ENCODE peak calls at places on chromosomes 3 and 15, in ten cellular contexts. One of them, this sample, is unnamed.

GRCh38 chr3:60650171-60650570 is 601.1 kb downstream of the FHIT start:
- DNase-seq in GM12865: no peak
- DNase-seq in sigmoid colon: no peak
- DNase-seq in mammary epithelial cell: no peak
- DNase-seq in H9: no peak
- DNase-seq in psoas muscle: no peak
- DNase-seq in osteocyte: no peak
- DNase-seq in cardiac muscle cell: no peak
- DNase-seq in PC-9: no peak
- DNase-seq in PC-3: no peak
- DNase-seq in this sample: no peak

GRCh38 chr15:30929064-30929669 is 25.5 kb downstream of the FAN1 start:
- DNase-seq in sigmoid colon: no peak
- DNase-seq in mammary epithelial cell: no peak
- DNase-seq in PC-9: no peak
- DNase-seq in GM12865: no peak
- DNase-seq in osteocyte: no peak
- DNase-seq in psoas muscle: no peak
- DNase-seq in PC-3: no peak
- DNase-seq in H9: no peak
- DNase-seq in cardiac muscle cell: no peak
- DNase-seq in this sample: no peak

GRCh38 chr15:57647791-57648130 is 56.1 kb downstream of the MYZAP start:
- DNase-seq in GM12865: no peak
- DNase-seq in H9: no peak
- DNase-seq in sigmoid colon: no peak
- DNase-seq in PC-3: no peak
- DNase-seq in PC-9: no peak
- DNase-seq in psoas muscle: peak; percentile 62
- DNase-seq in osteocyte: no peak
- DNase-seq in cardiac muscle cell: peak; percentile 53
- DNase-seq in mammary epithelial cell: peak; percentile 47
- DNase-seq in this sample: peak; percentile 50

GRCh38 chr15:41544650-41545015 is 576 bp upstream of the RPAP1 start:
- DNase-seq in sigmoid colon: peak; percentile 79
- DNase-seq in PC-9: no peak
- DNase-seq in cardiac muscle cell: no peak
- DNase-seq in osteocyte: no peak
- DNase-seq in mammary epithelial cell: no peak
- DNase-seq in GM12865: no peak
- DNase-seq in PC-3: no peak
- DNase-seq in psoas muscle: peak; percentile 75
- DNase-seq in H9: no peak
- DNase-seq in this sample: no peak

GRCh38 chr3:42195879-42196330 is 70.1 kb downstream of the CCK start:
- DNase-seq in psoas muscle: no peak
- DNase-seq in PC-3: no peak
- DNase-seq in cardiac muscle cell: no peak
- DNase-seq in osteocyte: no peak
- DNase-seq in PC-9: no peak
- DNase-seq in H9: no peak
- DNase-seq in mammary epithelial cell: no peak
- DNase-seq in GM12865: peak; percentile 90
- DNase-seq in sigmoid colon: no peak
- DNase-seq in this sample: no peak

GRCh38 chr3:165196577-165197561 is 685 bp upstream of the SLITRK3 start:
- DNase-seq in sigmoid colon: peak; percentile 64
- DNase-seq in mammary epithelial cell: no peak
- DNase-seq in osteocyte: no peak
- DNase-seq in PC-3: no peak
- DNase-seq in PC-9: no peak
- DNase-seq in H9: peak; percentile 38
- DNase-seq in psoas muscle: no peak
- DNase-seq in GM12865: no peak
- DNase-seq in cardiac muscle cell: peak; percentile 14
- DNase-seq in this sample: no peak

GRCh38 chr15:56886450-56886856 is 32.0 kb upstream of the TCF12 start:
- DNase-seq in PC-3: no peak
- DNase-seq in GM12865: peak; percentile 9
- DNase-seq in cardiac muscle cell: no peak
- DNase-seq in osteocyte: no peak
- DNase-seq in H9: no peak
- DNase-seq in mammary epithelial cell: no peak
- DNase-seq in sigmoid colon: no peak
- DNase-seq in psoas muscle: no peak
- DNase-seq in PC-9: no peak
- DNase-seq in this sample: no peak

GRCh38 chr15:99385865-99386264 is 134.6 kb downstream of the LRRC28 start:
- DNase-seq in mammary epithelial cell: no peak
- DNase-seq in osteocyte: no peak
- DNase-seq in PC-3: peak; percentile 11
- DNase-seq in cardiac muscle cell: peak; percentile 12
- DNase-seq in H9: no peak
- DNase-seq in GM12865: no peak
- DNase-seq in sigmoid colon: no peak
- DNase-seq in PC-9: peak; percentile 35
- DNase-seq in psoas muscle: peak; percentile 80
- DNase-seq in this sample: no peak

GRCh38 chr3:38165722-38166387 is 518 bp downstream of the OXSR1 start:
- DNase-seq in cardiac muscle cell: no peak
- DNase-seq in PC-9: no peak
- DNase-seq in GM12865: no peak
- DNase-seq in H9: no peak
- DNase-seq in sigmoid colon: peak; percentile 85
- DNase-seq in osteocyte: no peak
- DNase-seq in mammary epithelial cell: no peak
- DNase-seq in PC-3: peak; percentile 26
- DNase-seq in psoas muscle: no peak
- DNase-seq in this sample: no peak

GRCh38 chr3:137105277-137105977 is 147.6 kb downstream of the IL20RB start:
- DNase-seq in mammary epithelial cell: peak; percentile 35
- DNase-seq in H9: no peak
- DNase-seq in cardiac muscle cell: peak; percentile 84
- DNase-seq in PC-3: peak; percentile 75
- DNase-seq in psoas muscle: no peak
- DNase-seq in sigmoid colon: no peak
- DNase-seq in GM12865: peak; percentile 73
- DNase-seq in PC-9: peak; percentile 21
- DNase-seq in osteocyte: no peak
- DNase-seq in this sample: peak; percentile 63

GRCh38 chr3:65344846-65345245 is 657.0 kb upstream of the ADAMTS9 start:
- DNase-seq in mammary epithelial cell: no peak
- DNase-seq in GM12865: no peak
- DNase-seq in sigmoid colon: no peak
- DNase-seq in PC-9: no peak
- DNase-seq in PC-3: no peak
- DNase-seq in H9: no peak
- DNase-seq in cardiac muscle cell: no peak
- DNase-seq in psoas muscle: no peak
- DNase-seq in osteocyte: no peak
- DNase-seq in this sample: no peak

GRCh38 chr15:98953000-98953776 is 54.4 kb downstream of the PGPEP1L start:
- DNase-seq in PC-9: no peak
- DNase-seq in PC-3: no peak
- DNase-seq in osteocyte: no peak
- DNase-seq in cardiac muscle cell: no peak
- DNase-seq in GM12865: peak; percentile 94
- DNase-seq in sigmoid colon: no peak
- DNase-seq in psoas muscle: no peak
- DNase-seq in H9: no peak
- DNase-seq in mammary epithelial cell: no peak
- DNase-seq in this sample: no peak

GRCh38 chr3:194872669-194872977 is 186.9 kb downstream of the FAM43A start:
- DNase-seq in cardiac muscle cell: no peak
- DNase-seq in H9: peak; percentile 47
- DNase-seq in PC-3: peak; percentile 96
- DNase-seq in osteocyte: no peak
- DNase-seq in mammary epithelial cell: peak; percentile 68
- DNase-seq in GM12865: no peak
- DNase-seq in psoas muscle: no peak
- DNase-seq in sigmoid colon: no peak
- DNase-seq in PC-9: peak; percentile 69
- DNase-seq in this sample: no peak

GRCh38 chr3:58532794-58533220 is 4.2 kb downstream of the ACOX2 start:
- DNase-seq in H9: peak; percentile 77
- DNase-seq in psoas muscle: peak; percentile 81
- DNase-seq in GM12865: peak; percentile 81
- DNase-seq in sigmoid colon: peak; percentile 75
- DNase-seq in PC-3: peak; percentile 90
- DNase-seq in PC-9: peak; percentile 71
- DNase-seq in cardiac muscle cell: peak; percentile 85
- DNase-seq in osteocyte: peak; percentile 88
- DNase-seq in mammary epithelial cell: peak; percentile 56
- DNase-seq in this sample: peak; percentile 82

GRCh38 chr3:157794771-157795170 is 291.6 kb upstream of the VEPH1 start:
- DNase-seq in PC-3: peak; percentile 77
- DNase-seq in mammary epithelial cell: peak; percentile 50
- DNase-seq in psoas muscle: no peak
- DNase-seq in GM12865: no peak
- DNase-seq in cardiac muscle cell: no peak
- DNase-seq in sigmoid colon: no peak
- DNase-seq in PC-9: no peak
- DNase-seq in osteocyte: no peak
- DNase-seq in H9: no peak
- DNase-seq in this sample: no peak

GRCh38 chr15:44028349-44028748 is 166.7 kb downstream of the FRMD5 start:
- DNase-seq in psoas muscle: no peak
- DNase-seq in GM12865: no peak
- DNase-seq in sigmoid colon: no peak
- DNase-seq in PC-9: no peak
- DNase-seq in osteocyte: no peak
- DNase-seq in H9: peak; percentile 26
- DNase-seq in PC-3: no peak
- DNase-seq in mammary epithelial cell: peak; percentile 23
- DNase-seq in cardiac muscle cell: no peak
- DNase-seq in this sample: no peak

DNA sequence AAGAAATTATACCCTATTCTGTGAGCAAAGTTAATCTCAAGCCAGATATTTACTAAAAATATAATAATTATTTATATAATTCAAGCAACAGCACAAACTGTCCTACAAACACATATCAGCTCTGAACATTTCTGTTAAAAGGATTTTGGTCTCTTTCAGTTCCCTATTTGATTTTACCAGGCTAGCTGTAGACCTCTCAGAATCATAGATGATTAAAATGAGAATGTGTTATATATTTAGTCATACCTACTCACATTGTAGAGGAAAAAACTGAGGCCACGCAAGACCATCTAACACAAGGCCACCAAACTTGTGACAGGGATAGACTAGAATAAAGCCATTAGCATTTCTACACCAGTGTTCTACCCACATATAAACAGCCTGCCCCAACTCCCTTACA is 28.5 kb downstream of the ACKR4 start:
- DNase-seq in GM12865: peak; percentile 7
- DNase-seq in PC-3: no peak
- DNase-seq in sigmoid colon: no peak
- DNase-seq in osteocyte: no peak
- DNase-seq in mammary epithelial cell: no peak
- DNase-seq in psoas muscle: no peak
- DNase-seq in cardiac muscle cell: no peak
- DNase-seq in PC-9: no peak
- DNase-seq in H9: no peak
- DNase-seq in this sample: no peak
- TF ChIP-seq CTCF in GM12865: no peak
- TF ChIP-seq CTCF in PC-3: no peak
- TF ChIP-seq CTCF in sigmoid colon: no peak
- TF ChIP-seq CTCF in osteocyte: no peak
- TF ChIP-seq CTCF in mammary epithelial cell: no peak
- TF ChIP-seq CTCF in psoas muscle: no peak
- TF ChIP-seq CTCF in cardiac muscle cell: no peak
- TF ChIP-seq CTCF in PC-9: no peak
- TF ChIP-seq CTCF in H9: no peak
- TF ChIP-seq CTCF in this sample: no peak

DNA sequence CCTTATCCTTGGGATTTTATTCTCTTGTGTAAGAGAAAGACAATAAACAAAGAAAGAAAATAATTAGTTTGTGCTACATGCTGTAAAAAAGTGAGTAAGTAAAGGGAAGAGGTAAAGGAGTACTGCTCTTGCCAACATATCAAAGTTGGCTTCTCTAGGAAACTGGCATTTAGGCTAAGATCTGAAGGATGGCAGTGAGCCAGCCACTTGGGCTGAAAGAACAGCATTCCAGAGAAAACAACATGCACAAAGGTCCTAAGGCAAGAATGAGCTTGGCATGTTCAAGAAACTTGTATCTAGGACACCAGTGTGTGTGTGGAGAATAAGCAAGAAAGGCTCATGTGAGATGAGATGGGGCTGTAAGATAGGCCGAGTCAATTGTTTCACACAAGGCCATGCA is 245.5 kb upstream of the MANF start:
- DNase-seq in mammary epithelial cell: no peak
- DNase-seq in osteocyte: no peak
- DNase-seq in sigmoid colon: no peak
- DNase-seq in H9: no peak
- DNase-seq in psoas muscle: no peak
- DNase-seq in PC-3: no peak
- DNase-seq in GM12865: no peak
- DNase-seq in cardiac muscle cell: no peak
- DNase-seq in PC-9: no peak
- DNase-seq in this sample: no peak
- TF ChIP-seq CTCF in mammary epithelial cell: no peak
- TF ChIP-seq CTCF in osteocyte: no peak
- TF ChIP-seq CTCF in sigmoid colon: no peak
- TF ChIP-seq CTCF in H9: no peak
- TF ChIP-seq CTCF in psoas muscle: no peak
- TF ChIP-seq CTCF in PC-3: no peak
- TF ChIP-seq CTCF in GM12865: no peak
- TF ChIP-seq CTCF in cardiac muscle cell: no peak
- TF ChIP-seq CTCF in PC-9: no peak
- TF ChIP-seq CTCF in this sample: no peak

GRCh38 chr3:191804935-191805334 is 344.0 kb downstream of the PYDC2 start:
- DNase-seq in GM12865: no peak
- DNase-seq in psoas muscle: no peak
- DNase-seq in PC-3: no peak
- DNase-seq in mammary epithelial cell: no peak
- DNase-seq in cardiac muscle cell: no peak
- DNase-seq in sigmoid colon: no peak
- DNase-seq in PC-9: no peak
- DNase-seq in H9: no peak
- DNase-seq in osteocyte: no peak
- DNase-seq in this sample: no peak

GRCh38 chr3:191813245-191813644 is 352.3 kb downstream of the PYDC2 start:
- DNase-seq in sigmoid colon: no peak
- DNase-seq in cardiac muscle cell: no peak
- DNase-seq in H9: no peak
- DNase-seq in GM12865: no peak
- DNase-seq in psoas muscle: no peak
- DNase-seq in osteocyte: no peak
- DNase-seq in mammary epithelial cell: no peak
- DNase-seq in PC-9: no peak
- DNase-seq in PC-3: no peak
- DNase-seq in this sample: no peak

GRCh38 chr3:191809326-191809949 is 348.5 kb downstream of the PYDC2 start:
- DNase-seq in mammary epithelial cell: no peak
- DNase-seq in PC-9: no peak
- DNase-seq in GM12865: no peak
- DNase-seq in sigmoid colon: no peak
- DNase-seq in H9: no peak
- DNase-seq in osteocyte: no peak
- DNase-seq in psoas muscle: no peak
- DNase-seq in cardiac muscle cell: no peak
- DNase-seq in PC-3: no peak
- DNase-seq in this sample: peak; percentile 35
- TF ChIP-seq CTCF in mammary epithelial cell: peak; percentile 26
- TF ChIP-seq CTCF in PC-9: no peak
- TF ChIP-seq CTCF in GM12865: no peak
- TF ChIP-seq CTCF in sigmoid colon: no peak
- TF ChIP-seq CTCF in H9: peak; percentile 63
- TF ChIP-seq CTCF in osteocyte: peak; percentile 20
- TF ChIP-seq CTCF in psoas muscle: no peak
- TF ChIP-seq CTCF in cardiac muscle cell: no peak
- TF ChIP-seq CTCF in PC-3: no peak
- TF ChIP-seq CTCF in this sample: no peak

GRCh38 chr3:132256984-132257383 is 60.2 kb upstream of the ACP3 start:
- DNase-seq in osteocyte: no peak
- DNase-seq in mammary epithelial cell: peak; percentile 37
- DNase-seq in cardiac muscle cell: peak; percentile 79
- DNase-seq in sigmoid colon: no peak
- DNase-seq in GM12865: no peak
- DNase-seq in psoas muscle: no peak
- DNase-seq in PC-3: peak; percentile 70
- DNase-seq in PC-9: peak; percentile 37
- DNase-seq in H9: peak; percentile 62
- DNase-seq in this sample: peak; percentile 77
- TF ChIP-seq CTCF in osteocyte: peak; percentile 50
- TF ChIP-seq CTCF in mammary epithelial cell: no peak
- TF ChIP-seq CTCF in cardiac muscle cell: peak; percentile 68
- TF ChIP-seq CTCF in sigmoid colon: no peak
- TF ChIP-seq CTCF in GM12865: no peak
- TF ChIP-seq CTCF in psoas muscle: peak; percentile 13
- TF ChIP-seq CTCF in PC-3: peak; percentile 75
- TF ChIP-seq CTCF in PC-9: peak; percentile 51
- TF ChIP-seq CTCF in H9: peak; percentile 76
- TF ChIP-seq CTCF in this sample: peak; percentile 81

This sample was measured in Calu3.